ENCODE peak calls at places on chromosomes 11 and 22, in five cellular contexts. Z is pancreas; L is AG04449; R is GM03348; Q is effector CD8-positive, alpha-beta T cell. W is an unnamed sample.

GRCh38 chr22:35400335-35400680 is 368 bp downstream of the MCM5 start:
- DNase-seq in Z (no peak), R (peak; percentile 16), L (no peak), Q (no peak), W (no peak)

GRCh38 chr11:44751066-44751465 is 24.3 kb downstream of the TSPAN18 start:
- DNase-seq in Z (no peak), L (no peak), R (no peak), Q (no peak), W (no peak)

GRCh38 chr11:117562111-117562510 is 234.5 kb downstream of the CEP164 start:
- DNase-seq in Z (no peak), L (no peak), R (no peak), Q (no peak), W (no peak)

GRCh38 chr11:112115389-112115788 is 28.7 kb downstream of the SDHD start:
- DNase-seq in R (no peak), Q (no peak), L (no peak), Z (no peak), W (no peak)

GRCh38 chr11:76628408-76628947 is 42.1 kb downstream of the LRRC32 start:
- DNase-seq in Q (no peak), R (no peak), Z (no peak), L (no peak), W (no peak)

GRCh38 chr11:81840375-81840774 is 893.3 kb downstream of the FAM181B start:
- DNase-seq in Z (no peak), L (no peak), Q (no peak), R (no peak), W (no peak)

GRCh38 chr11:69599502-69599901 is 41.5 kb upstream of the CCND1 start:
- DNase-seq in R (no peak), L (no peak), Z (no peak), Q (no peak), W (no peak)

GRCh38 chr11:103234974-103235373 is 125.7 kb downstream of the DYNC2H1 start:
- DNase-seq in L (no peak), Q (no peak), Z (no peak), R (peak; percentile 14), W (no peak)

GRCh38 chr22:45731041-45731797 is 59.6 kb downstream of the ATXN10 start:
- DNase-seq in L (no peak), Z (no peak), R (peak; percentile 44), Q (no peak), W (no peak)

GRCh38 chr11:83072689-83073242 is 1.1 kb upstream of the RAB30 start:
- DNase-seq in L (no peak), R (no peak), Q (no peak), Z (no peak), W (no peak)

GRCh38 chr11:97364047-97364446 is 974.2 kb downstream of the JRKL start:
- DNase-seq in R (no peak), Z (no peak), Q (no peak), L (no peak), W (no peak)

GRCh38 chr11:34621876-34622275 is 983 bp downstream of the EHF start:
- DNase-seq in Q (no peak), R (no peak), Z (no peak), L (no peak), W (no peak)

GRCh38 chr11:1487091-1487850 is 692 bp upstream of the MOB2 start:
- DNase-seq in L (no peak), Q (no peak), Z (no peak), R (no peak), W (no peak)

GRCh38 chr22:35733742-35734516 is 16.3 kb downstream of the APOL5 start:
- DNase-seq in Q (no peak), R (no peak), Z (peak; percentile 22), L (no peak), W (no peak)

GRCh38 chr11:83241291-83241946 is 44.7 kb downstream of the CCDC90B start:
- DNase-seq in Z (peak; percentile 46), R (peak; percentile 55), Q (no peak), L (no peak), W (peak; percentile 41)

GRCh38 chr11:70131606-70132190 is 53.6 kb downstream of the ANO1 start:
- DNase-seq in Z (no peak), L (no peak), R (no peak), Q (no peak), W (no peak)

GRCh38 chr11:794766-795637 is 3.1 kb downstream of the SLC25A22 start:
- DNase-seq in R (peak; percentile 47), L (no peak), Q (no peak), Z (peak; percentile 93), W (no peak)

GRCh38 chr11:5192738-5193137 is 7.7 kb downstream of the OR51V1 start:
- DNase-seq in Z (no peak), L (no peak), R (no peak), Q (no peak), W (no peak)

GRCh38 chr22:42814215-42814614 is 42.9 kb downstream of the ARFGAP3 start:
- DNase-seq in R (no peak), Q (no peak), Z (no peak), L (no peak), W (peak; percentile 23)

GRCh38 chr11:78074756-78075155 is 4.9 kb downstream of the NDUFC2 start:
- DNase-seq in Q (no peak), Z (no peak), R (no peak), L (no peak), W (no peak)

GRCh38 chr11:125451400-125452124 is 44.5 kb downstream of the FEZ1 start:
- DNase-seq in Z (no peak), Q (no peak), L (no peak), R (no peak), W (peak; percentile 32)

GRCh38 chr11:122367809-122368231 is 251.8 kb upstream of the BLID start:
- DNase-seq in Z (peak; percentile 22), Q (no peak), R (peak; percentile 86), L (no peak), W (no peak)

GRCh38 chr22:48319321-48320047 is 1508.2 kb downstream of the BRD1 start:
- DNase-seq in Z (no peak), R (no peak), L (no peak), Q (no peak), W (no peak)

GRCh38 chr22:32852346-32853251 is 51.1 kb downstream of the TIMP3 start:
- DNase-seq in Z (no peak), Q (no peak), L (no peak), R (no peak), W (no peak)

GRCh38 chr11:128448981-128449713 is 138.2 kb downstream of the ETS1 start:
- DNase-seq in L (no peak), Z (no peak), Q (no peak), R (no peak), W (no peak)

W was measured in KBM-7.